ENCODE peak calls at places on chromosomes 2 and 18, in five cellular contexts. T, V, O, N and M are unnamed samples. For H3K4me1, the result is how much of the 10 kb centered on the place peaks cover.

GRCh38 chr2:138309760-138310159 is 191.8 kb upstream of the SPOPL start:
- DNase-seq in T (no peak), V (no peak), O (no peak), N (no peak), M (no peak)

GRCh38 chr2:176291335-176291734 is 22.1 kb downstream of the MTX2 start:
- DNase-seq in T (no peak), V (no peak), O (no peak), N (no peak), M (no peak)

GRCh38 chr2:241755166-241755565 is 20.7 kb downstream of the D2HGDH start:
- DNase-seq in T (no peak), V (no peak), O (no peak), N (no peak), M (no peak)

GRCh38 chr2:62881162-62881795 is 169.4 kb upstream of the OTX1 start:
- DNase-seq in T (no peak), V (no peak), O (no peak), N (no peak), M (no peak)

GRCh38 chr2:36459725-36460137 is 104.2 kb downstream of the CRIM1 start:
- DNase-seq in T (no peak), V (peak), O (no peak), N (peak), M (no peak)

GRCh38 chr2:239145601-239146000 is 255.2 kb downstream of the HDAC4 start:
- DNase-seq in T (no peak), V (no peak), O (no peak), N (no peak), M (no peak)

GRCh38 chr2:237677951-237678481 is 50.6 kb downstream of the LRRFIP1 start:
- DNase-seq in T (no peak), V (no peak), O (no peak), N (no peak), M (no peak)

GRCh38 chr2:178386951-178387602 is 63.9 kb downstream of the PRKRA start:
- DNase-seq in T (no peak), V (no peak), O (no peak), N (no peak), M (no peak)

GRCh38 chr2:5250482-5250881 is 441.7 kb upstream of the SOX11 start:
- DNase-seq in T (no peak), V (no peak), O (no peak), N (peak), M (no peak)

GRCh38 chr18:59617468-59617932 is 79.7 kb downstream of the CCBE1 start:
- DNase-seq in T (no peak), V (no peak), O (no peak), N (no peak), M (no peak)

GRCh38 chr2:74778381-74779371 is 55.3 kb upstream of the HK2 start:
- DNase-seq in T (no peak), V (no peak), O (no peak), N (peak), M (no peak)

GRCh38 chr2:199581935-199582336 is 124.2 kb upstream of the SATB2 start:
- DNase-seq in T (no peak), V (no peak), O (no peak), N (no peak), M (no peak)

GRCh38 chr18:60936101-60936500 is 397.1 kb upstream of the CDH20 start:
- DNase-seq in T (no peak), V (no peak), O (no peak), N (no peak), M (no peak)

GRCh38 chr2:197997083-197997541 is 192.7 kb downstream of the PLCL1 start:
- DNase-seq in T (no peak), V (no peak), O (no peak), N (no peak), M (no peak)

GRCh38 chr18:28794459-28795245 is 617.7 kb upstream of the CDH2 start:
- DNase-seq in T (no peak), V (no peak), O (no peak), N (no peak), M (no peak)

GRCh38 chr18:68937204-68937603 is 139.3 kb downstream of the CCDC102B start:
- DNase-seq in T (no peak), V (no peak), O (no peak), N (no peak), M (no peak)

GRCh38 chr2:135797497-135798274 is 39.3 kb downstream of the LCT start:
- DNase-seq in T (peak), V (peak), O (peak), N (peak), M (peak)

GRCh38 chr18:61086657-61087056 is 246.6 kb upstream of the CDH20 start:
- DNase-seq in T (no peak), V (no peak), O (no peak), N (no peak), M (no peak)

GRCh38 chr18:7846315-7846714 is 279.2 kb downstream of the PTPRM start:
- DNase-seq in T (no peak), V (no peak), O (no peak), N (no peak), M (no peak)

GRCh38 chr2:188042412-188042811 is 249.3 kb upstream of the GULP1 start:
- DNase-seq in T (no peak), V (no peak), O (no peak), N (no peak), M (no peak)

GRCh38 chr2:241263061-241263460 is 52.4 kb downstream of the HDLBP start:
- DNase-seq in T (no peak), V (no peak), O (no peak), N (no peak), M (no peak)

GRCh38 chr18:27954226-27954625 is 222.7 kb downstream of the CDH2 start:
- DNase-seq in T (no peak), V (no peak), O (no peak), N (no peak), M (no peak)

GRCh38 chr2:181356526-181356925 is 100.7 kb upstream of the ITGA4 start:
- DNase-seq in T (no peak), V (no peak), O (no peak), N (no peak), M (no peak)

GRCh38 chr2:232979871-232980461 is 33.1 kb downstream of the NGEF start:
- DNase-seq in T (no peak), V (no peak), O (no peak), N (peak), M (no peak)

GRCh38 chr2:226802573-226802972 is 3.0 kb upstream of the IRS1 start:
- DNase-seq in T (no peak), V (no peak), O (no peak), N (no peak), M (no peak)

GRCh38 chr2:16318051-16318450 is 347.6 kb downstream of the CYRIA start:
- DNase-seq in T (no peak), V (no peak), O (no peak), N (no peak), M (no peak)
- H3K4me1 ChIP-seq in T (under half), V (under half), O (under half), N (under half), M (under half)

GRCh38 chr2:30367232-30368070 is 79.6 kb upstream of the LCLAT1 start:
- DNase-seq in T (no peak), V (no peak), O (no peak), N (no peak), M (no peak)
- H3K4me1 ChIP-seq in T (under half), V (under half), O (under half), N (under half), M (under half)

GRCh38 chr18:10060469-10060782 is 146.6 kb downstream of the VAPA start:
- DNase-seq in T (no peak), V (no peak), O (no peak), N (no peak), M (no peak)
- H3K4me1 ChIP-seq in T (under half), V (half or more), O (under half), N (under half), M (under half)

GRCh38 chr2:142722086-142722485 is 155.4 kb upstream of the KYNU start:
- DNase-seq in T (no peak), V (no peak), O (no peak), N (no peak), M (no peak)
- H3K4me1 ChIP-seq in T (under half), V (under half), O (under half), N (under half), M (under half)

GRCh38 chr2:160697817-160698216 is 204.2 kb upstream of the RBMS1 start:
- DNase-seq in T (no peak), V (no peak), O (no peak), N (no peak), M (no peak)
- H3K4me1 ChIP-seq in T (under half), V (under half), O (under half), N (under half), M (under half)

GRCh38 chr2:191869781-191870180 is 22.9 kb upstream of the CAVIN2 start:
- DNase-seq in T (no peak), V (no peak), O (no peak), N (no peak), M (no peak)
- H3K4me1 ChIP-seq in T (under half), V (under half), O (under half), N (under half), M (under half)

GRCh38 chr2:127575185-127575765 is 39.8 kb downstream of the MYO7B start:
- DNase-seq in T (no peak), V (no peak), O (no peak), N (peak), M (no peak)
- H3K4me1 ChIP-seq in T (under half), V (under half), O (under half), N (under half), M (under half)